ENCODE peak calls at places on chromosomes 6 and 20, in four cellular contexts. One of them, this sample, is unnamed.
A peak's percentile ranks its signal among the peaks of the same experiment; 100 is the strongest.

GRCh38 chr6:170027111-170028043 is 263.5 kb downstream of the DLL1 start:
- DNase-seq in amniotic stem cell: no peak
- DNase-seq in posterior vena cava: peak; percentile 63
- DNase-seq in amygdala: no peak
- DNase-seq in this sample: peak; percentile 45

GRCh38 chr6:44043479-44044153 is 83.6 kb downstream of the MRPL14 start:
- DNase-seq in posterior vena cava: no peak
- DNase-seq in amniotic stem cell: no peak
- DNase-seq in amygdala: no peak
- DNase-seq in this sample: no peak

GRCh38 chr6:34317882-34318491 is 69.2 kb upstream of the SMIM29 start:
- DNase-seq in amniotic stem cell: no peak
- DNase-seq in amygdala: no peak
- DNase-seq in posterior vena cava: no peak
- DNase-seq in this sample: no peak

GRCh38 chr6:90502866-90503407 is 83.9 kb downstream of the MAP3K7 start:
- DNase-seq in amygdala: no peak
- DNase-seq in posterior vena cava: no peak
- DNase-seq in amniotic stem cell: no peak
- DNase-seq in this sample: no peak

GRCh38 chr6:20426177-20427082 is 24.8 kb downstream of the E2F3 start:
- DNase-seq in amniotic stem cell: no peak
- DNase-seq in amygdala: no peak
- DNase-seq in posterior vena cava: no peak
- DNase-seq in this sample: no peak

GRCh38 chr6:3489032-3489757 is 32.3 kb upstream of the SLC22A23 start:
- DNase-seq in posterior vena cava: no peak
- DNase-seq in amniotic stem cell: no peak
- DNase-seq in amygdala: no peak
- DNase-seq in this sample: no peak

GRCh38 chr20:38165089-38165965 is at the start of gene TGM2:
- DNase-seq in amniotic stem cell: peak; percentile 46
- DNase-seq in posterior vena cava: peak; percentile 92
- DNase-seq in amygdala: no peak
- DNase-seq in this sample: peak; percentile 93

GRCh38 chr20:843908-844307 is 10.4 kb downstream of the FAM110A start:
- DNase-seq in amygdala: no peak
- DNase-seq in posterior vena cava: peak; percentile 70
- DNase-seq in amniotic stem cell: no peak
- DNase-seq in this sample: no peak

GRCh38 chr6:109662192-109662591 is 28.8 kb downstream of the AK9 start:
- DNase-seq in amniotic stem cell: no peak
- DNase-seq in amygdala: no peak
- DNase-seq in posterior vena cava: no peak
- DNase-seq in this sample: no peak

GRCh38 chr6:105215506-105215905 is 35.7 kb upstream of the POPDC3 start:
- DNase-seq in amygdala: no peak
- DNase-seq in amniotic stem cell: no peak
- DNase-seq in posterior vena cava: no peak
- DNase-seq in this sample: no peak

GRCh38 chr6:15553736-15554294 is 109.0 kb downstream of the DTNBP1 start:
- DNase-seq in amniotic stem cell: no peak
- DNase-seq in posterior vena cava: no peak
- DNase-seq in amygdala: no peak
- DNase-seq in this sample: no peak

GRCh38 chr6:4179960-4180652 is 44.7 kb upstream of the ECI2 start:
- DNase-seq in amygdala: no peak
- DNase-seq in posterior vena cava: no peak
- DNase-seq in amniotic stem cell: no peak
- DNase-seq in this sample: no peak

GRCh38 chr6:125067552-125067951 is 86.0 kb upstream of the TPD52L1 start:
- DNase-seq in posterior vena cava: no peak
- DNase-seq in amniotic stem cell: no peak
- DNase-seq in amygdala: no peak
- DNase-seq in this sample: no peak